ENCODE peak calls at places on chromosomes 1 and 21, in nine cellular contexts. One of them, this sample, is unnamed.
A peak's percentile ranks its signal among the peaks of the same experiment; 100 is the strongest.

GRCh38 chr21:39669485-39669884 is 56.7 kb downstream of the B3GALT5 start:
- DNase-seq in activated CD8-positive, alpha-beta T cell treated with anti-CD3 and anti-CD28 coated beads for 36 hours: no peak
- DNase-seq in tibial artery: no peak
- DNase-seq in hepatocyte: no peak
- DNase-seq in ascending aorta: no peak
- DNase-seq in HCT116: no peak
- DNase-seq in nephron progenitor cell: no peak
- DNase-seq in RWPE1: no peak
- DNase-seq in colonic mucosa: no peak
- DNase-seq in this sample: no peak

GRCh38 chr1:223759273-223759672 is 46.9 kb downstream of the CAPN2 start:
- DNase-seq in hepatocyte: no peak
- DNase-seq in ascending aorta: no peak
- DNase-seq in colonic mucosa: no peak
- DNase-seq in RWPE1: no peak
- DNase-seq in nephron progenitor cell: no peak
- DNase-seq in tibial artery: no peak
- DNase-seq in activated CD8-positive, alpha-beta T cell treated with anti-CD3 and anti-CD28 coated beads for 36 hours: no peak
- DNase-seq in HCT116: no peak
- DNase-seq in this sample: no peak

GRCh38 chr1:211685823-211686222 is 10.4 kb upstream of the NEK2 start:
- DNase-seq in HCT116: no peak
- DNase-seq in activated CD8-positive, alpha-beta T cell treated with anti-CD3 and anti-CD28 coated beads for 36 hours: no peak
- DNase-seq in RWPE1: no peak
- DNase-seq in ascending aorta: no peak
- DNase-seq in nephron progenitor cell: no peak
- DNase-seq in colonic mucosa: no peak
- DNase-seq in tibial artery: no peak
- DNase-seq in hepatocyte: no peak
- DNase-seq in this sample: no peak

GRCh38 chr1:33420870-33421775 is 9.8 kb downstream of the PHC2 start:
- DNase-seq in nephron progenitor cell: no peak
- DNase-seq in colonic mucosa: no peak
- DNase-seq in HCT116: no peak
- DNase-seq in tibial artery: no peak
- DNase-seq in RWPE1: no peak
- DNase-seq in hepatocyte: no peak
- DNase-seq in activated CD8-positive, alpha-beta T cell treated with anti-CD3 and anti-CD28 coated beads for 36 hours: no peak
- DNase-seq in ascending aorta: no peak
- DNase-seq in this sample: no peak

GRCh38 chr1:94143809-94144176 is 22.8 kb upstream of the ABCA4 start:
- DNase-seq in HCT116: no peak
- DNase-seq in RWPE1: no peak
- DNase-seq in nephron progenitor cell: no peak
- DNase-seq in hepatocyte: no peak
- DNase-seq in tibial artery: no peak
- DNase-seq in colonic mucosa: no peak
- DNase-seq in ascending aorta: no peak
- DNase-seq in activated CD8-positive, alpha-beta T cell treated with anti-CD3 and anti-CD28 coated beads for 36 hours: no peak
- DNase-seq in this sample: no peak

GRCh38 chr1:8910331-8910730 is 31.8 kb upstream of the ENO1 start:
- DNase-seq in colonic mucosa: no peak
- DNase-seq in HCT116: no peak
- DNase-seq in tibial artery: no peak
- DNase-seq in ascending aorta: no peak
- DNase-seq in RWPE1: no peak
- DNase-seq in activated CD8-positive, alpha-beta T cell treated with anti-CD3 and anti-CD28 coated beads for 36 hours: no peak
- DNase-seq in nephron progenitor cell: no peak
- DNase-seq in hepatocyte: no peak
- DNase-seq in this sample: no peak

GRCh38 chr1:110690966-110691365 is 16.2 kb upstream of the KCNA3 start:
- DNase-seq in colonic mucosa: no peak
- DNase-seq in tibial artery: no peak
- DNase-seq in activated CD8-positive, alpha-beta T cell treated with anti-CD3 and anti-CD28 coated beads for 36 hours: no peak
- DNase-seq in RWPE1: no peak
- DNase-seq in HCT116: no peak
- DNase-seq in hepatocyte: no peak
- DNase-seq in ascending aorta: no peak
- DNase-seq in nephron progenitor cell: no peak
- DNase-seq in this sample: no peak

GRCh38 chr1:228379666-228380065 is 27.0 kb downstream of the TRIM11 start:
- DNase-seq in ascending aorta: no peak
- DNase-seq in tibial artery: no peak
- DNase-seq in colonic mucosa: no peak
- DNase-seq in hepatocyte: no peak
- DNase-seq in nephron progenitor cell: no peak
- DNase-seq in HCT116: no peak
- DNase-seq in RWPE1: no peak
- DNase-seq in activated CD8-positive, alpha-beta T cell treated with anti-CD3 and anti-CD28 coated beads for 36 hours: no peak
- DNase-seq in this sample: peak; percentile 30

GRCh38 chr1:92482665-92483441 is 3.9 kb downstream of the GFI1 start:
- DNase-seq in hepatocyte: no peak
- DNase-seq in activated CD8-positive, alpha-beta T cell treated with anti-CD3 and anti-CD28 coated beads for 36 hours: peak; percentile 60
- DNase-seq in HCT116: no peak
- DNase-seq in colonic mucosa: peak; percentile 27
- DNase-seq in RWPE1: no peak
- DNase-seq in nephron progenitor cell: peak; percentile 34
- DNase-seq in tibial artery: no peak
- DNase-seq in ascending aorta: no peak
- DNase-seq in this sample: no peak

GRCh38 chr1:245155186-245156040 is 628 bp downstream of the KIF26B start:
- DNase-seq in HCT116: no peak
- DNase-seq in RWPE1: peak; percentile 24
- DNase-seq in hepatocyte: peak; percentile 40
- DNase-seq in ascending aorta: no peak
- DNase-seq in activated CD8-positive, alpha-beta T cell treated with anti-CD3 and anti-CD28 coated beads for 36 hours: peak; percentile 7
- DNase-seq in colonic mucosa: no peak
- DNase-seq in tibial artery: no peak
- DNase-seq in nephron progenitor cell: peak; percentile 65
- DNase-seq in this sample: no peak

GRCh38 chr1:168234846-168235547 is 9.2 kb downstream of the SFT2D2 start:
- DNase-seq in ascending aorta: no peak
- DNase-seq in HCT116: peak; percentile 31
- DNase-seq in nephron progenitor cell: no peak
- DNase-seq in activated CD8-positive, alpha-beta T cell treated with anti-CD3 and anti-CD28 coated beads for 36 hours: peak; percentile 59
- DNase-seq in colonic mucosa: no peak
- DNase-seq in hepatocyte: peak; percentile 52
- DNase-seq in RWPE1: peak; percentile 74
- DNase-seq in tibial artery: no peak
- DNase-seq in this sample: no peak

GRCh38 chr1:206022766-206023165 is 929 bp downstream of the CTSE start:
- DNase-seq in hepatocyte: no peak
- DNase-seq in ascending aorta: no peak
- DNase-seq in activated CD8-positive, alpha-beta T cell treated with anti-CD3 and anti-CD28 coated beads for 36 hours: no peak
- DNase-seq in HCT116: no peak
- DNase-seq in colonic mucosa: no peak
- DNase-seq in RWPE1: no peak
- DNase-seq in tibial artery: no peak
- DNase-seq in nephron progenitor cell: no peak
- DNase-seq in this sample: no peak

GRCh38 chr1:3631330-3631729 is 6.5 kb downstream of the TPRG1L start:
- DNase-seq in ascending aorta: no peak
- DNase-seq in activated CD8-positive, alpha-beta T cell treated with anti-CD3 and anti-CD28 coated beads for 36 hours: no peak
- DNase-seq in nephron progenitor cell: no peak
- DNase-seq in tibial artery: no peak
- DNase-seq in colonic mucosa: no peak
- DNase-seq in hepatocyte: no peak
- DNase-seq in HCT116: no peak
- DNase-seq in RWPE1: no peak
- DNase-seq in this sample: no peak

GRCh38 chr1:223853275-223853674 is 7.5 kb upstream of the TP53BP2 start:
- DNase-seq in hepatocyte: no peak
- DNase-seq in activated CD8-positive, alpha-beta T cell treated with anti-CD3 and anti-CD28 coated beads for 36 hours: no peak
- DNase-seq in RWPE1: no peak
- DNase-seq in tibial artery: no peak
- DNase-seq in nephron progenitor cell: no peak
- DNase-seq in colonic mucosa: no peak
- DNase-seq in ascending aorta: no peak
- DNase-seq in HCT116: no peak
- DNase-seq in this sample: no peak

GRCh38 chr21:45997205-45997494 is 15.6 kb downstream of the COL6A1 start:
- DNase-seq in RWPE1: no peak
- DNase-seq in tibial artery: no peak
- DNase-seq in hepatocyte: no peak
- DNase-seq in ascending aorta: no peak
- DNase-seq in colonic mucosa: no peak
- DNase-seq in activated CD8-positive, alpha-beta T cell treated with anti-CD3 and anti-CD28 coated beads for 36 hours: no peak
- DNase-seq in HCT116: no peak
- DNase-seq in nephron progenitor cell: no peak
- DNase-seq in this sample: peak; percentile 41

GRCh38 chr1:200836213-200836612 is 36.6 kb upstream of the GPR25 start:
- DNase-seq in RWPE1: no peak
- DNase-seq in tibial artery: no peak
- DNase-seq in ascending aorta: no peak
- DNase-seq in hepatocyte: no peak
- DNase-seq in activated CD8-positive, alpha-beta T cell treated with anti-CD3 and anti-CD28 coated beads for 36 hours: no peak
- DNase-seq in HCT116: no peak
- DNase-seq in nephron progenitor cell: no peak
- DNase-seq in colonic mucosa: no peak
- DNase-seq in this sample: no peak

GRCh38 chr1:200838676-200839445 is 33.9 kb upstream of the GPR25 start:
- DNase-seq in hepatocyte: no peak
- DNase-seq in ascending aorta: no peak
- DNase-seq in tibial artery: no peak
- DNase-seq in nephron progenitor cell: no peak
- DNase-seq in colonic mucosa: no peak
- DNase-seq in activated CD8-positive, alpha-beta T cell treated with anti-CD3 and anti-CD28 coated beads for 36 hours: no peak
- DNase-seq in HCT116: no peak
- DNase-seq in RWPE1: no peak
- DNase-seq in this sample: no peak

DNA sequence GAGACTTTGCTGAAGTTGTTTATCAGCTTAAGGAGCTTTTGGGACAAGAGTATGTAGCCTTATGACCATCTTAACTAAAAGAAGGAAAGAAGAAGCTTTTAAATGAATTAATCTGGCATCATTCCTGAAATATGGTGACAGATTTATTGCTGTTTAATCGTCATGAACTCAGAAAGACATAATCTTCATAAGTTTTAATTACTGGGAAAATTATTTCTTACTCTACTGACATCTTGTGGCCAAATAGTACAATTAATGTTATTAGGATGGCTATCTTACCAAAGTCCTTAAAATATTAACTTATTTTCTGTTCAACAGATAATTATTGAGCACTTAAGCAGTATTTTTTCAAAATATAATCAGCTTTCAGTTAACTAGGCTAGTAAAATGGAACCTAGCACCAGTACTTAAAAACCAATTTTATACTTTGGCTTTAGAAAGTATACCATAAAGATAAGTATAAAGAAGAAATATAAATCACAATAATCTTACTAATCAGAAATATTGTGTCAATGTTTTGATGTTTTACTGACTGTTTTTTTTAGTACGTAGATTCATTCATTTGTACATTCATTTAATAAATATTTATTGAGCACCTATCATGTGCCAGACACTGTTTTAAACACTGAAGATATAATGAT is 34.7 kb upstream of the GPR25 start:
- DNase-seq in activated CD8-positive, alpha-beta T cell treated with anti-CD3 and anti-CD28 coated beads for 36 hours: no peak
- DNase-seq in nephron progenitor cell: no peak
- DNase-seq in HCT116: peak; percentile 24
- DNase-seq in RWPE1: peak; percentile 16
- DNase-seq in hepatocyte: no peak
- DNase-seq in ascending aorta: no peak
- DNase-seq in colonic mucosa: no peak
- DNase-seq in tibial artery: no peak
- DNase-seq in this sample: no peak
- TF ChIP-seq CTCF in activated CD8-positive, alpha-beta T cell treated with anti-CD3 and anti-CD28 coated beads for 36 hours: peak; percentile 59
- TF ChIP-seq CTCF in nephron progenitor cell: peak; percentile 32
- TF ChIP-seq CTCF in HCT116: peak; percentile 55
- TF ChIP-seq CTCF in RWPE1: peak; percentile 63
- TF ChIP-seq CTCF in hepatocyte: peak; percentile 50
- TF ChIP-seq CTCF in ascending aorta: no peak
- TF ChIP-seq CTCF in colonic mucosa: peak; percentile 39
- TF ChIP-seq CTCF in tibial artery: peak; percentile 36
- TF ChIP-seq CTCF in this sample: peak; percentile 60

GRCh38 chr1:218664385-218665170 is 319.4 kb downstream of the TGFB2 start:
- DNase-seq in activated CD8-positive, alpha-beta T cell treated with anti-CD3 and anti-CD28 coated beads for 36 hours: no peak
- DNase-seq in RWPE1: peak; percentile 48
- DNase-seq in hepatocyte: peak; percentile 24
- DNase-seq in HCT116: no peak
- DNase-seq in tibial artery: no peak
- DNase-seq in nephron progenitor cell: no peak
- DNase-seq in colonic mucosa: no peak
- DNase-seq in ascending aorta: no peak
- DNase-seq in this sample: no peak
- TF ChIP-seq CTCF in activated CD8-positive, alpha-beta T cell treated with anti-CD3 and anti-CD28 coated beads for 36 hours: no peak
- TF ChIP-seq CTCF in RWPE1: no peak
- TF ChIP-seq CTCF in hepatocyte: no peak
- TF ChIP-seq CTCF in HCT116: no peak
- TF ChIP-seq CTCF in tibial artery: no peak
- TF ChIP-seq CTCF in nephron progenitor cell: no peak
- TF ChIP-seq CTCF in colonic mucosa: no peak
- TF ChIP-seq CTCF in ascending aorta: no peak
- TF ChIP-seq CTCF in this sample: no peak

GRCh38 chr1:239960387-239960786 is 131.3 kb upstream of the FMN2 start:
- DNase-seq in ascending aorta: no peak
- DNase-seq in hepatocyte: no peak
- DNase-seq in tibial artery: no peak
- DNase-seq in HCT116: no peak
- DNase-seq in nephron progenitor cell: no peak
- DNase-seq in activated CD8-positive, alpha-beta T cell treated with anti-CD3 and anti-CD28 coated beads for 36 hours: no peak
- DNase-seq in colonic mucosa: no peak
- DNase-seq in RWPE1: no peak
- DNase-seq in this sample: no peak
- TF ChIP-seq CTCF in ascending aorta: no peak
- TF ChIP-seq CTCF in hepatocyte: no peak
- TF ChIP-seq CTCF in tibial artery: no peak
- TF ChIP-seq CTCF in HCT116: no peak
- TF ChIP-seq CTCF in nephron progenitor cell: no peak
- TF ChIP-seq CTCF in activated CD8-positive, alpha-beta T cell treated with anti-CD3 and anti-CD28 coated beads for 36 hours: no peak
- TF ChIP-seq CTCF in colonic mucosa: no peak
- TF ChIP-seq CTCF in RWPE1: no peak
- TF ChIP-seq CTCF in this sample: no peak

GRCh38 chr1:171897304-171897703 is 56.0 kb downstream of the DNM3 start:
- DNase-seq in HCT116: no peak
- DNase-seq in colonic mucosa: no peak
- DNase-seq in activated CD8-positive, alpha-beta T cell treated with anti-CD3 and anti-CD28 coated beads for 36 hours: no peak
- DNase-seq in tibial artery: no peak
- DNase-seq in hepatocyte: no peak
- DNase-seq in RWPE1: no peak
- DNase-seq in ascending aorta: no peak
- DNase-seq in nephron progenitor cell: no peak
- DNase-seq in this sample: no peak

GRCh38 chr1:171899838-171900237 is 58.5 kb downstream of the DNM3 start:
- DNase-seq in colonic mucosa: no peak
- DNase-seq in HCT116: no peak
- DNase-seq in ascending aorta: no peak
- DNase-seq in activated CD8-positive, alpha-beta T cell treated with anti-CD3 and anti-CD28 coated beads for 36 hours: no peak
- DNase-seq in RWPE1: no peak
- DNase-seq in hepatocyte: no peak
- DNase-seq in tibial artery: no peak
- DNase-seq in nephron progenitor cell: no peak
- DNase-seq in this sample: no peak

GRCh38 chr1:171901245-171901644 is 59.9 kb downstream of the DNM3 start:
- DNase-seq in HCT116: no peak
- DNase-seq in RWPE1: no peak
- DNase-seq in ascending aorta: no peak
- DNase-seq in activated CD8-positive, alpha-beta T cell treated with anti-CD3 and anti-CD28 coated beads for 36 hours: no peak
- DNase-seq in nephron progenitor cell: no peak
- DNase-seq in hepatocyte: no peak
- DNase-seq in colonic mucosa: no peak
- DNase-seq in tibial artery: no peak
- DNase-seq in this sample: no peak

GRCh38 chr1:171902527-171902926 is 61.2 kb downstream of the DNM3 start:
- DNase-seq in RWPE1: peak; percentile 69
- DNase-seq in hepatocyte: no peak
- DNase-seq in ascending aorta: no peak
- DNase-seq in activated CD8-positive, alpha-beta T cell treated with anti-CD3 and anti-CD28 coated beads for 36 hours: no peak
- DNase-seq in HCT116: no peak
- DNase-seq in tibial artery: no peak
- DNase-seq in colonic mucosa: no peak
- DNase-seq in nephron progenitor cell: no peak
- DNase-seq in this sample: no peak

GRCh38 chr1:171898956-171899355 is 57.7 kb downstream of the DNM3 start:
- DNase-seq in RWPE1: peak; percentile 49
- DNase-seq in ascending aorta: no peak
- DNase-seq in hepatocyte: no peak
- DNase-seq in HCT116: no peak
- DNase-seq in colonic mucosa: no peak
- DNase-seq in nephron progenitor cell: peak; percentile 12
- DNase-seq in tibial artery: no peak
- DNase-seq in activated CD8-positive, alpha-beta T cell treated with anti-CD3 and anti-CD28 coated beads for 36 hours: no peak
- DNase-seq in this sample: no peak
- TF ChIP-seq CTCF in RWPE1: no peak
- TF ChIP-seq CTCF in ascending aorta: no peak
- TF ChIP-seq CTCF in hepatocyte: no peak
- TF ChIP-seq CTCF in HCT116: no peak
- TF ChIP-seq CTCF in colonic mucosa: no peak
- TF ChIP-seq CTCF in nephron progenitor cell: no peak
- TF ChIP-seq CTCF in tibial artery: no peak
- TF ChIP-seq CTCF in activated CD8-positive, alpha-beta T cell treated with anti-CD3 and anti-CD28 coated beads for 36 hours: no peak
- TF ChIP-seq CTCF in this sample: no peak

This sample was measured in CD14-positive monocyte.